ENCODE peak calls at places on chromosomes 13 and 19, in four cellular contexts. One of them, this sample, is unnamed.

GRCh38 chr19:44640518-44640917 is 3.2 kb upstream of the PVR start:
- DNase-seq in GM12878: no peak
- DNase-seq in HL-60: no peak
- DNase-seq in K562: no peak
- DNase-seq in this sample: no peak

GRCh38 chr13:83215627-83216026 is 666.6 kb downstream of the SLITRK1 start:
- DNase-seq in GM12878: no peak
- DNase-seq in HL-60: no peak
- DNase-seq in K562: no peak
- DNase-seq in this sample: no peak

GRCh38 chr19:16345457-16345856 is 20.8 kb downstream of the KLF2 start:
- DNase-seq in GM12878: no peak
- DNase-seq in HL-60: no peak
- DNase-seq in K562: no peak
- DNase-seq in this sample: no peak

GRCh38 chr19:30387311-30388115 is 15.3 kb downstream of the ZNF536 start:
- DNase-seq in GM12878: no peak
- DNase-seq in HL-60: no peak
- DNase-seq in K562: no peak
- DNase-seq in this sample: no peak

GRCh38 chr19:18464646-18465045 is 26.7 kb upstream of the ISYNA1 start:
- DNase-seq in GM12878: no peak
- DNase-seq in HL-60: no peak
- DNase-seq in K562: no peak
- DNase-seq in this sample: no peak

GRCh38 chr19:41521860-41522555 is 54.0 kb upstream of the CEACAM21 start:
- DNase-seq in GM12878: no peak
- DNase-seq in HL-60: no peak
- DNase-seq in K562: no peak
- DNase-seq in this sample: no peak

GRCh38 chr19:19230505-19230904 is 18.7 kb downstream of the NCAN start:
- DNase-seq in GM12878: no peak
- DNase-seq in HL-60: no peak
- DNase-seq in K562: no peak
- DNase-seq in this sample: no peak

GRCh38 chr13:42815686-42816085 is 34.3 kb downstream of the FAM216B start:
- DNase-seq in GM12878: no peak
- DNase-seq in HL-60: no peak
- DNase-seq in K562: no peak
- DNase-seq in this sample: no peak

GRCh38 chr19:14440049-14440448 is 6.9 kb downstream of the PKN1 start:
- DNase-seq in GM12878: peak
- DNase-seq in HL-60: peak
- DNase-seq in K562: peak
- DNase-seq in this sample: peak

GRCh38 chr19:4233282-4233853 is 4.0 kb downstream of the EBI3 start:
- DNase-seq in GM12878: no peak
- DNase-seq in HL-60: peak
- DNase-seq in K562: peak
- DNase-seq in this sample: no peak

GRCh38 chr13:47168086-47168485 is 271.2 kb upstream of the HTR2A start:
- DNase-seq in GM12878: no peak
- DNase-seq in HL-60: no peak
- DNase-seq in K562: no peak
- DNase-seq in this sample: no peak

GRCh38 chr13:89066868-89067466 is 1395.8 kb downstream of the SLITRK5 start:
- DNase-seq in GM12878: no peak
- DNase-seq in HL-60: peak
- DNase-seq in K562: peak
- DNase-seq in this sample: no peak

GRCh38 chr19:3373971-3374368 is 7.6 kb downstream of the NFIC start:
- DNase-seq in GM12878: no peak
- DNase-seq in HL-60: no peak
- DNase-seq in K562: no peak
- DNase-seq in this sample: no peak

GRCh38 chr13:32315255-32316029 is at the start of the genes BRCA2 and ZAR1L:
- DNase-seq in GM12878: peak
- DNase-seq in HL-60: peak
- DNase-seq in K562: peak
- DNase-seq in this sample: peak

GRCh38 chr13:39557285-39557955 is 45.6 kb downstream of the LHFPL6 start:
- DNase-seq in GM12878: no peak
- DNase-seq in HL-60: no peak
- DNase-seq in K562: no peak
- DNase-seq in this sample: no peak

GRCh38 chr19:23525265-23525862 is 130.1 kb upstream of the ZNF91 start:
- DNase-seq in GM12878: no peak
- DNase-seq in HL-60: no peak
- DNase-seq in K562: no peak
- DNase-seq in this sample: no peak

GRCh38 chr19:11577451-11578341 is at the start of gene ACP5:
- DNase-seq in GM12878: no peak
- DNase-seq in HL-60: no peak
- DNase-seq in K562: no peak
- DNase-seq in this sample: no peak

GRCh38 chr19:50410109-50410508 is 8.6 kb upstream of the SPIB start:
- DNase-seq in GM12878: no peak
- DNase-seq in HL-60: no peak
- DNase-seq in K562: no peak
- DNase-seq in this sample: no peak

GRCh38 chr19:17479325-17479791 is 9.0 kb downstream of the SLC27A1 start:
- DNase-seq in GM12878: no peak
- DNase-seq in HL-60: peak
- DNase-seq in K562: no peak
- DNase-seq in this sample: no peak

GRCh38 chr13:109870281-109871017 is 84.1 kb upstream of the IRS2 start:
- DNase-seq in GM12878: no peak
- DNase-seq in HL-60: no peak
- DNase-seq in K562: no peak
- DNase-seq in this sample: no peak

GRCh38 chr19:36106991-36107390 is 4.0 kb upstream of the OVOL3 start:
- DNase-seq in GM12878: no peak
- DNase-seq in HL-60: no peak
- DNase-seq in K562: no peak
- DNase-seq in this sample: no peak

GRCh38 chr13:59625121-59625520 is 538.6 kb downstream of the DIAPH3 start:
- DNase-seq in GM12878: no peak
- DNase-seq in HL-60: no peak
- DNase-seq in K562: no peak
- DNase-seq in this sample: no peak

GRCh38 chr19:56155124-56155687 is 14.1 kb downstream of the ZNF444 start:
- DNase-seq in GM12878: no peak
- DNase-seq in HL-60: no peak
- DNase-seq in K562: peak
- DNase-seq in this sample: no peak

GRCh38 chr19:47240996-47241918 is 10.3 kb upstream of the BBC3 start:
- DNase-seq in GM12878: no peak
- DNase-seq in HL-60: peak
- DNase-seq in K562: peak
- DNase-seq in this sample: peak

GRCh38 chr19:35318679-35319448 is 10.1 kb upstream of the CD22 start:
- DNase-seq in GM12878: no peak
- DNase-seq in HL-60: peak
- DNase-seq in K562: peak
- DNase-seq in this sample: no peak

GRCh38 chr13:74132768-74133656 is 1.2 kb downstream of the KLF12 start:
- DNase-seq in GM12878: no peak
- DNase-seq in HL-60: no peak
- DNase-seq in K562: no peak
- DNase-seq in this sample: no peak

GRCh38 chr13:73596382-73596781 is 537.6 kb downstream of the KLF5 start:
- DNase-seq in GM12878: no peak
- DNase-seq in HL-60: no peak
- DNase-seq in K562: no peak
- DNase-seq in this sample: no peak

DNA sequence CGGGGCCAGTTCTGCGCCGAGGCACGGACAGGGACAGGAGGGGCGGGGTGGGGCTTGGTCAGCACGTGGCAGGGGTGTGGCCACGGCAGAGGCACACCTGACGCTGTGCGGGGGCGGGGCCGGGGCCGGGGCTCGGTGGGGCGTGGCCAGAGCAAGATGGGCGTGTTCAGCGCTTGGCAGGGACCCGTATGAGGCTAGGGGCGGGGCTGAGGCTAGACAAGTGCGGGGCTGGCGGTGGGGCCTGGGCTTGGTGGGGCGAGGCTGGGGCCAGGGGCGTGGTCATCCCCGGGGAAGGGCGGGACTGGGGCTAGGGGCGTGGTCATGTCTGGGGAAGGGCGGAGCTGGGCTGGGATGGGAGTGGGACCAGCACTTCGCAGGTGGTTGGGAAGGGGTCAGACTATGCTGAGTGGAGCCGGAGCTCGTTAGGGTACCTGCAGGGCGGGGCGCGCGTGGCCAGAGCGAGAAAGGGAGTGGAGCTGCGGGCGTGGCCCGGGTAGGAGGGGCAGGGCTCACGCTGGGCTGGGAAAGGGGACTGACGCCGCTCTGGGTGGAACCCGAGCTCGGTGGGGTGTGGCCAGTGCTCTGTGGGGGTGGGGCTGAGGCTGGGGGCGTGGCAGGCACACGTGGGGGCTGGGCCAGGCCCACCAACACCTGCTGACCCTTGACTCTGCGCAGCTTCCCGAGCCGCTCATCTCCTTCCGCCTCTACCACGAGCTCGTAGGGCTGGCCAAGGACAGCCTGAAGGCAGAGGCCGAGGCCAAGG is 12.8 kb downstream of the POLR2E start:
- DNase-seq in GM12878: no peak
- DNase-seq in HL-60: no peak
- DNase-seq in K562: peak
- DNase-seq in this sample: peak
- TF ChIP-seq SPI1 in GM12878: no peak
- TF ChIP-seq SPI1 in HL-60: no peak
- TF ChIP-seq SPI1 in K562: no peak
- TF ChIP-seq SPI1 in this sample: no peak

DNA sequence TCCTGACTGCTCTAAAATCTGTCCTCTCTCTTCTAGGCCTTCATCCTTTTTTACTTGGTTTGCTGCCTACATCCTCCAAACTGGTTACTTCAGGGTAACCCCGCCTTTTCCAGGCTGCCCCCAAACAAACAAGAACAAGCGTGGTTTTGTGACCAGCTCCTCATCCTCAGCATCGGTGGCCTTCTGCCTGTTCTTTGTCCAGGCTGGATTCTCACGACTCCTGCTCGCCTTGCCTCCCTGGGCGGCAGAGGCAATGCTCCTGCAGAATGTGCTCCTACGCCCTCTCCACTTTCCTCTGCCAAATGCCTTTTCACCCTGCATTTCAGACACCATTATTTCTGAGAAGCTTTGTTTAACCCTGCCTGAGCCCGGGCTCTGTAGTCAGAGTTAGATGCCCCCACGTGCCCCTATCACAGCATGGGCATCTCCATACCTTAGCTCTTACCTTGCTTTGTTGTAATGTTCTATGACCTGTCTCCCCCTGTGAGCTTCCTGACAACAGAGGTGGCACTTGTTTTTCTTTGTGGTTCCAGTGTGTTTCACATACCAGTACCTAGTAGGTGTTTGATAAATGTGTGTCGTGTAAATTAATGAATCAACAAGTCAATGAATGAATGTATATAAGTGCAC is 61.9 kb downstream of the WDFY2 start:
- DNase-seq in GM12878: no peak
- DNase-seq in HL-60: no peak
- DNase-seq in K562: no peak
- DNase-seq in this sample: no peak
- TF ChIP-seq SPI1 in GM12878: no peak
- TF ChIP-seq SPI1 in HL-60: no peak
- TF ChIP-seq SPI1 in K562: no peak
- TF ChIP-seq SPI1 in this sample: no peak

DNA sequence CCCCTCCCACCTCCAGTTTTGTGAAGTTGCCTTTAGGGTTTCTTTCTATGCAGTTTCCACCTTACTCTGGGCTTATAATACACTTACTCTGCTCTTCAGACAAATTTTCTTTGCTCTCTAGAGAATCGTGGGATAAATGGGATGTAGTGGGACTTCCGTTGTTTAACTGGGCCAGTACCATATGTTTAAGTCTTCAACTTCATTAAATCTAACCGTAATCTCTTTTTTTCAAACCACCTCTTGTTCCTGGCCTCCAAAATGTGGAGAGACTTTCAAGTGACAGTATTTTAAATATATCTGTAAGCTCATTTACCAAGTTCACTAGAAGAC is 23.9 kb downstream of the IPO5 start:
- DNase-seq in GM12878: no peak
- DNase-seq in HL-60: no peak
- DNase-seq in K562: peak
- DNase-seq in this sample: no peak
- TF ChIP-seq SPI1 in GM12878: no peak
- TF ChIP-seq SPI1 in HL-60: no peak
- TF ChIP-seq SPI1 in K562: no peak
- TF ChIP-seq SPI1 in this sample: no peak

GRCh38 chr13:30735025-30735967 is at the start of gene ALOX5AP:
- DNase-seq in GM12878: peak
- DNase-seq in HL-60: peak
- DNase-seq in K562: no peak
- DNase-seq in this sample: peak
- TF ChIP-seq SPI1 in GM12878: peak
- TF ChIP-seq SPI1 in HL-60: peak
- TF ChIP-seq SPI1 in K562: no peak
- TF ChIP-seq SPI1 in this sample: peak

DNA sequence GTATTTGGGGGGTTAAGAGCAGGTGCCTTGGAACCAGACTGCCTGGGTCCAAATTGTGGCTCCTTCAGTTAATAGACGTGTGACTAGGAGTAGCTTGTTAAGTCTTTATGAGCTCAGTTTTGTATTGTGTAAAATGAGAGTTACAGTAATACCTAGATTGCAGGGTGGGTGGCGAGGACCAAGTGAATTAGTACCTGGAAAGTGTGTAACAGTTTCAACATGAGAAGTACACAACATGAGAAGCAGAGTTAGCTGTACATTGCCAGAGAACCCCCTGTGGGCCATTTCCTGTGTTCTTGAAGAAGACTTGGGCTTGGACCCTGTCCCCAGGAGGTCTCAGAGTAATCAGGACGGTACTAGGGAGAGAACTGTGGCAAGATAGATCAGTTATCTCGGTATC is 36.8 kb downstream of the PPP2R1A start:
- DNase-seq in GM12878: no peak
- DNase-seq in HL-60: no peak
- DNase-seq in K562: no peak
- DNase-seq in this sample: no peak
- TF ChIP-seq SPI1 in GM12878: no peak
- TF ChIP-seq SPI1 in HL-60: no peak
- TF ChIP-seq SPI1 in K562: no peak
- TF ChIP-seq SPI1 in this sample: no peak

GRCh38 chr13:76331948-76332712 is 554.1 kb downstream of the KCTD12 start:
- DNase-seq in GM12878: no peak
- DNase-seq in HL-60: no peak
- DNase-seq in K562: no peak
- DNase-seq in this sample: no peak
- TF ChIP-seq SPI1 in GM12878: no peak
- TF ChIP-seq SPI1 in HL-60: no peak
- TF ChIP-seq SPI1 in K562: no peak
- TF ChIP-seq SPI1 in this sample: no peak

GRCh38 chr13:99916366-99917103 is 55.0 kb downstream of the ZIC5 start:
- DNase-seq in GM12878: peak
- DNase-seq in HL-60: peak
- DNase-seq in K562: peak
- DNase-seq in this sample: peak
- TF ChIP-seq SPI1 in GM12878: no peak
- TF ChIP-seq SPI1 in HL-60: no peak
- TF ChIP-seq SPI1 in K562: no peak
- TF ChIP-seq SPI1 in this sample: no peak